ENCODE peak calls at places on chromosomes 2 and 18, in eight cellular contexts. Y is NCI-H446 treated with DMSO at 0.1 percent for 48 hours, P is nucleus accumbens, W is 8988T, C is psoas muscle, Q is M059J, Z is AG10803, N is heart right ventricle. H is an unnamed sample.

GRCh38 chr2:37005118-37005868 is 39.0 kb upstream of the STRN start:
- DNase-seq in P (no peak), N (no peak), W (no peak), Q (peak; percentile 7), Z (peak; percentile 5), C (no peak), Y (no peak), H (no peak)

GRCh38 chr18:58359226-58360019 is 269.5 kb downstream of the ALPK2 start:
- DNase-seq in Q (peak; percentile 77), N (no peak), Z (no peak), C (no peak), Y (no peak), P (no peak), W (no peak), H (no peak)

GRCh38 chr2:61368687-61369665 is 101.9 kb downstream of the USP34 start:
- DNase-seq in N (no peak), C (no peak), W (no peak), Z (no peak), Y (no peak), P (no peak), Q (no peak), H (no peak)

GRCh38 chr2:4745596-4745995 is 946.6 kb upstream of the SOX11 start:
- DNase-seq in W (no peak), N (no peak), P (peak; percentile 40), Z (no peak), Q (no peak), Y (no peak), C (no peak), H (no peak)

GRCh38 chr18:69569133-69569532 is 168.4 kb downstream of the DOK6 start:
- DNase-seq in Y (no peak), Q (no peak), Z (no peak), C (no peak), P (no peak), N (no peak), W (no peak), H (no peak)

GRCh38 chr2:28668106-28668814 is 83.4 kb upstream of the PPP1CB start:
- DNase-seq in N (no peak), Y (no peak), Q (no peak), W (no peak), P (no peak), Z (no peak), C (no peak), H (peak; percentile 39)

GRCh38 chr2:10570076-10570475 is 119.7 kb downstream of the NOL10 start:
- DNase-seq in N (no peak), Z (no peak), W (no peak), Q (no peak), Y (no peak), C (no peak), P (no peak), H (no peak)

GRCh38 chr18:76446321-76446720 is 48.7 kb downstream of the ZNF516 start:
- DNase-seq in P (no peak), W (no peak), Q (no peak), Z (no peak), N (no peak), Y (no peak), C (no peak), H (no peak)

GRCh38 chr2:241849616-241850543 is 8.8 kb downstream of the PDCD1 start:
- DNase-seq in W (peak; percentile 25), N (no peak), Z (no peak), Y (no peak), C (no peak), Q (no peak), P (no peak), H (peak; percentile 62)

GRCh38 chr2:222294996-222295367 is 3.8 kb downstream of the PAX3 start:
- DNase-seq in Q (no peak), Y (no peak), Z (no peak), P (no peak), W (no peak), C (no peak), N (no peak), H (no peak)